ENCODE peak calls at places on chromosomes 2 and 18, in ten cellular contexts. J, Y, V, B, H, Q, T, A, F and S are unnamed samples.

GRCh38 chr2:105403785-105404698 is 5.2 kb upstream of the FHL2 start:
- DNase-seq in J (no peak), Y (no peak), V (no peak), B (peak), H (no peak), Q (no peak), T (peak), A (peak), F (no peak), S (peak)

GRCh38 chr2:162840598-162841246 is 2.2 kb upstream of the KCNH7 start:
- DNase-seq in J (no peak), Y (peak), V (peak), B (peak), H (peak), Q (no peak), T (peak), A (peak), F (peak), S (peak)

GRCh38 chr18:57438669-57439616 is 3.8 kb downstream of the ONECUT2 start:
- DNase-seq in J (no peak), Y (no peak), V (no peak), B (no peak), H (peak), Q (no peak), T (no peak), A (peak), F (no peak), S (no peak)

GRCh38 chr2:182715121-182715895 is 749 bp upstream of the DNAJC10 start:
- DNase-seq in J (no peak), Y (no peak), V (no peak), B (peak), H (no peak), Q (no peak), T (peak), A (no peak), F (no peak), S (peak)

GRCh38 chr2:178197791-178198190 is 3.5 kb downstream of the OSBPL6 start:
- DNase-seq in J (no peak), Y (no peak), V (no peak), B (no peak), H (no peak), Q (no peak), T (no peak), A (no peak), F (no peak), S (no peak)

GRCh38 chr18:79445221-79445620 is 49.5 kb downstream of the NFATC1 start:
- DNase-seq in J (no peak), Y (no peak), V (no peak), B (no peak), H (no peak), Q (no peak), T (no peak), A (no peak), F (no peak), S (no peak)

GRCh38 chr18:74450626-74451025 is 6.5 kb downstream of the DIPK1C start:
- DNase-seq in J (no peak), Y (peak), V (no peak), B (no peak), H (no peak), Q (no peak), T (no peak), A (no peak), F (no peak), S (no peak)

GRCh38 chr2:25473758-25474335 is 132.1 kb upstream of the DNMT3A start:
- DNase-seq in J (peak), Y (peak), V (no peak), B (no peak), H (no peak), Q (no peak), T (peak), A (no peak), F (peak), S (no peak)

GRCh38 chr2:237745250-237745613 is 53.3 kb upstream of the RBM44 start:
- DNase-seq in J (no peak), Y (no peak), V (no peak), B (no peak), H (no peak), Q (no peak), T (no peak), A (no peak), F (no peak), S (no peak)

GRCh38 chr18:23143871-23144270 is 8.6 kb downstream of the CABLES1 start:
- DNase-seq in J (peak), Y (no peak), V (no peak), B (no peak), H (no peak), Q (no peak), T (peak), A (no peak), F (peak), S (no peak)

GRCh38 chr18:23143059-23143831 is 8.0 kb downstream of the CABLES1 start:
- DNase-seq in J (peak), Y (no peak), V (peak), B (peak), H (no peak), Q (peak), T (peak), A (no peak), F (peak), S (no peak)

GRCh38 chr18:23142285-23142929 is 7.1 kb downstream of the CABLES1 start:
- DNase-seq in J (no peak), Y (no peak), V (no peak), B (no peak), H (no peak), Q (no peak), T (no peak), A (no peak), F (no peak), S (no peak)

GRCh38 chr18:23145613-23146012 is 10.3 kb downstream of the CABLES1 start:
- DNase-seq in J (no peak), Y (no peak), V (no peak), B (no peak), H (no peak), Q (no peak), T (no peak), A (no peak), F (no peak), S (no peak)

DNA sequence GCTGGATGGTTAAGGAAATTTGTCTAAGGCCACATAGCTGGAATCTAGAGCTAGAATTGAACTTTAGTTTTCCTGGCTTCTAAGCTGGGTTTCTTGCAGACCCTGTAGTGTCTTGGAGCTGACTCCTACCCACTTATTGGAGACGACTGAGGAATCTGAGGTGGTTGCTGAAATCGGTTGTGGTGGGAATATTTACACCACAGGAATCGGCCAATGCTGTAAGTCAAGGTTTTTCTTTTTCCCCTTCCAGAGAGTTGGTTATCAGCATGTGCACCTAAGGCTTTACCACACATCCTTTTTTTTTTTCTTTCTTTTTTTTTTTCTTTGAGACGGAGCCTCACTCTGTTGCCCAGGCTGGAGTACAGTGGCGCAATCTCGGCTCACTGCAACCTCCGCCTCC is 9.3 kb downstream of the CABLES1 start:
- DNase-seq in J (no peak), Y (no peak), V (no peak), B (no peak), H (no peak), Q (no peak), T (no peak), A (no peak), F (no peak), S (no peak)
- TF ChIP-seq CTCF in J (no peak), Y (no peak), V (no peak), B (no peak), H (no peak), Q (no peak), T (no peak), A (no peak), F (no peak), S (no peak)

GRCh38 chr2:66437055-66437454 is 2.1 kb downstream of the MEIS1 start:
- DNase-seq in J (no peak), Y (no peak), V (no peak), B (peak), H (no peak), Q (no peak), T (peak), A (no peak), F (no peak), S (peak)

GRCh38 chr2:66439291-66440010 is 4.5 kb downstream of the MEIS1 start:
- DNase-seq in J (peak), Y (peak), V (no peak), B (peak), H (peak), Q (no peak), T (peak), A (peak), F (no peak), S (peak)

GRCh38 chr2:66440011-66440542 is 5.2 kb downstream of the MEIS1 start:
- DNase-seq in J (no peak), Y (peak), V (no peak), B (peak), H (peak), Q (no peak), T (peak), A (peak), F (no peak), S (peak)

GRCh38 chr2:66437601-66438497 is 2.9 kb downstream of the MEIS1 start:
- DNase-seq in J (no peak), Y (peak), V (no peak), B (peak), H (peak), Q (no peak), T (peak), A (peak), F (no peak), S (peak)

DNA sequence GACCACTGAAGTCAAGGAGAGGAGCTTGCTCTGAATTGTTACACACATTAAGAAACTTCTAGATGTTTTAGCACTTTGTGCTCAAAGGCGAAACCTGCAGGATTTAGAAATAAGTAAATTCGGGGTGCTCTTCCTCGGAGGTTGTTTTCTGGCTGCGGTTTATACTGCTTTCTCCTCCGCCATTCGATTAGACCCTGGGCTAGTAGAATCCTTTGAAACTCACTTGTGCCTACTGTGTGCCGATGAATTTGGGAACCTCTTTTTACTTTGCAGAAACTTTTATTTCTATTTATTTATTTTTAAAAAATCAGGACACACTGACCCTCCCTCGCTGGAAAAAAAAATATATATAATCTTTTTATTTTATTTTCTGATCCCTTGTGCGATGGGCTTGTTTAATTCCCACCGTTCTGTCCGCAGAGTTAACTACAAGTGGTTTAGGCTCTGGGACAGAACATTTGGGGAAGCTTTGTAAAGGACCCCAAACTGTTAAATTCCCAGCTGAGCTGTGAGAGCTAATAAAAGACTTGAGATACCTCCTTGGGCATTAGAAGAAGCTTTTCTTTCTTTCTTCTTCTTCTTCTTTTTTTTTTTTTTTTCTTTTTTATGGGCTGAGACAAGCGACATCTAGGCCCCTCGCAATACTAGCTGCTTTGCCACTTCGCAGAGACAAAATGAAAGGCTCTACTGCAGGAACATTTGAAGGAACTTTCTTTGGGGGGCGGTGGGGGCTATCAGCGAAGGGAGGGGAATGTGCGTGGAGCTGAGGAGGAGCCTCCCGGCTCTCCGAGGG is 3.8 kb downstream of the MEIS1 start:
- DNase-seq in J (no peak), Y (no peak), V (no peak), B (peak), H (no peak), Q (no peak), T (no peak), A (no peak), F (no peak), S (no peak)
- H3K4me3 ChIP-seq in J (peak), Y (peak), V (peak), B (peak), H (peak), Q (peak), T (peak), A (peak), F (peak), S (peak)

GRCh38 chr2:174148833-174149232 is 99.5 kb downstream of the OLA1 start:
- DNase-seq in J (no peak), Y (no peak), V (no peak), B (no peak), H (no peak), Q (no peak), T (no peak), A (no peak), F (no peak), S (no peak)

GRCh38 chr2:174142290-174142689 is 106.0 kb downstream of the OLA1 start:
- DNase-seq in J (no peak), Y (no peak), V (no peak), B (no peak), H (no peak), Q (no peak), T (no peak), A (no peak), F (no peak), S (no peak)

GRCh38 chr2:174149530-174149929 is 98.8 kb downstream of the OLA1 start:
- DNase-seq in J (no peak), Y (no peak), V (no peak), B (no peak), H (no peak), Q (no peak), T (no peak), A (no peak), F (no peak), S (no peak)

DNA sequence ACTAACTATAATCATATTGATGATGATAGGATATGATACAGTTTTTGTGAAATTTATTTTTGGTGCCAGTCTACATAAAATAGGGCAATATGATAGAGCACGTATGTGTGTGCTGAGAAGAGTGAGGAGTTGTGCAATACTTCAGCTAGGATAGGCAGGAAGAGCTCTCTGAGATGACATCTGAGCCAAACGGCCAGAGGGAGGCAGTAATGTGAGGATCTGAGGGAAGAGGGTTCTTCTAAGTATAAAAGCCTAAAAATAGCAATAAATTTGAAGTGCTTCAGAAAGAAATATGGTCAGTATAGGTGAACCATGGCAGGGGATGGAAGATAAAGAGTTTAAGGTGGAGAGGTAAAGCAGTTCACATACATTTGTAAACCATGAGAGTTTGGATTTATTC is 102.5 kb downstream of the OLA1 start:
- DNase-seq in J (no peak), Y (no peak), V (no peak), B (no peak), H (no peak), Q (no peak), T (peak), A (peak), F (no peak), S (peak)
- TF ChIP-seq CTCF in J (no peak), Y (no peak), V (no peak), B (no peak), H (peak), Q (no peak), T (peak), A (peak), F (no peak), S (no peak)

DNA sequence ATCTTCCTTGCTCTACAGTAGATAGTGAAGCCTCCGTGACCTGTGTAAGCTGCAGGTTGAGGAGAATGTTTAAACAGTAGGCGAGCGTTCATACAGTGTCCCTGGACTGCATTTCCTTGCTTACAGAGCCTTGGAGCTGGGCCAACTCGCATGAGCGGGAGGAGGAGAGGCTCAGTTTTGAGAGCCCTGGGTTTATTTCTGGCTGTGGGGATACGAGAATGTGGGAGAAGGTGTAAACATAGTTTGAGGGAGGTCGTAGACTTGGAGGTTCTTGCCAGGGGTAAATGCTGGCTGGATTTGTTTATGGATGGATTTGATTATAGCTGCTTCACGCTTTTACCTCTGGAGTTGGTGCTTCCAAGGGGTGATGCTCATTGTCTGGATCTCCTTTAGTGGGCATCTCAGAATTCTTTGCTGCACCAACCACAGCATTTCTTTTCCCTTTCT is 20.8 kb downstream of the CRIM1 start:
- DNase-seq in J (peak), Y (peak), V (peak), B (peak), H (no peak), Q (peak), T (peak), A (no peak), F (peak), S (peak)
- H3K4me3 ChIP-seq in J (no peak), Y (no peak), V (no peak), B (no peak), H (no peak), Q (no peak), T (no peak), A (no peak), F (no peak), S (no peak)

DNA sequence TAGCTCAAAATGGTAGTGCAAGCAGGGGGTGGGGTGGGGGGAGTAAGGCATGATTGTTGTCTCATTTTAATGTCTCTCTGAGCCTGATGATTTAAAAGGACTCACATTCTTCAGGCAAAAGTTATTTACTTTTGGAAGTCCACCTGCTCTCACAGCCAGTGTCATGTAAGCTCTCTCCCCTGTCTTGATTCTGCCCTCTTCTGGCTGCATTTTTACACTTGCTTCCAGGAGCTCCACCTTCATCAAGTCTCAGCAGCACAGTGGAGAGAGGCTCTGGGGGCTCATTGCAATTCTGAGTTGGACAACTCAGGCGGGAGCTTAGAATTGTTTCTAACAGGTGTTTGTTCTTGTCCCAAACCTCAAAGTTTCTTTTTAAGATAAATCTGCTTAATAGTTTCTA is 39.2 kb downstream of the GNAL start:
- DNase-seq in J (no peak), Y (no peak), V (no peak), B (peak), H (peak), Q (no peak), T (peak), A (peak), F (no peak), S (peak)
- TF ChIP-seq CTCF in J (no peak), Y (no peak), V (no peak), B (no peak), H (peak), Q (no peak), T (peak), A (peak), F (no peak), S (no peak)

DNA sequence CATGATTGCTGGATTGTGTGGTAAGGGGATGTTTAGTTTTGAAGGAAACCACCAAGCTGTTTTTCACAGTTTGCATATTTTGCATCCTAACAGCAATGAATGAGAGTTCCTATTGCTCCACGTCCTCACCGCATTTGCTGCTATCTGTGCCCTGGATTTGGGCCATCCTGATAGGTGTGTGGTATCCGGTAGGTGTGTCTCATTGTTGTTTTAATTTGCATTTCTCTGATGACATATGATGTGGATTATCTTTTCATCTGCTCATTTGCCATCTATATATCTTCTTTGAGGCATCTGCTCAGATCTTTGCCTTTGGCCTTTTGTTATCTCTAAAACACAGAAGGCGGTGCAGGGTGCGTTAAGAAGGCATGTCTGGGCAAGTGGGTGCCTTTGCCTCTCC is 73.3 kb downstream of the LONRF2 start:
- DNase-seq in J (no peak), Y (no peak), V (no peak), B (no peak), H (no peak), Q (no peak), T (no peak), A (no peak), F (no peak), S (no peak)
- H3K4me3 ChIP-seq in J (no peak), Y (no peak), V (no peak), B (no peak), H (no peak), Q (no peak), T (no peak), A (no peak), F (no peak), S (no peak)